ENCODE peak calls at places on chromosomes 11 and 22, in seven cellular contexts. One of them, this sample, is unnamed.

GRCh38 chr11:121544956-121545355 is 92.2 kb upstream of the SORL1-AS1 start:
- DNase-seq in stimulated activated CD8-positive, alpha-beta memory T cell treated with anti-CD3 and anti-CD28 coated beads, Interleukin-7, amount 100 ng/mL, for 24 hours: no peak
- DNase-seq in GM23248: no peak
- DNase-seq in Ammon's horn: no peak
- DNase-seq in ELR: no peak
- DNase-seq in right lobe of liver: no peak
- DNase-seq in endothelial cell of umbilical vein: no peak
- DNase-seq in this sample: no peak

GRCh38 chr11:12285106-12285505 is 92.3 kb upstream of the PARVA start:
- DNase-seq in stimulated activated CD8-positive, alpha-beta memory T cell treated with anti-CD3 and anti-CD28 coated beads, Interleukin-7, amount 100 ng/mL, for 24 hours: no peak
- DNase-seq in GM23248: peak
- DNase-seq in Ammon's horn: no peak
- DNase-seq in ELR: peak
- DNase-seq in right lobe of liver: no peak
- DNase-seq in endothelial cell of umbilical vein: peak
- DNase-seq in this sample: no peak

GRCh38 chr22:23913306-23913660 is 19.1 kb downstream of the MIF start:
- DNase-seq in stimulated activated CD8-positive, alpha-beta memory T cell treated with anti-CD3 and anti-CD28 coated beads, Interleukin-7, amount 100 ng/mL, for 24 hours: no peak
- DNase-seq in GM23248: no peak
- DNase-seq in Ammon's horn: no peak
- DNase-seq in ELR: no peak
- DNase-seq in right lobe of liver: no peak
- DNase-seq in endothelial cell of umbilical vein: no peak
- DNase-seq in this sample: no peak

GRCh38 chr11:123642435-123642834 is 12.0 kb downstream of the SCN3B start:
- DNase-seq in stimulated activated CD8-positive, alpha-beta memory T cell treated with anti-CD3 and anti-CD28 coated beads, Interleukin-7, amount 100 ng/mL, for 24 hours: no peak
- DNase-seq in GM23248: no peak
- DNase-seq in Ammon's horn: no peak
- DNase-seq in ELR: no peak
- DNase-seq in right lobe of liver: no peak
- DNase-seq in endothelial cell of umbilical vein: no peak
- DNase-seq in this sample: no peak

GRCh38 chr11:118142809-118143208 is 9.8 kb downstream of the SCN4B start:
- DNase-seq in stimulated activated CD8-positive, alpha-beta memory T cell treated with anti-CD3 and anti-CD28 coated beads, Interleukin-7, amount 100 ng/mL, for 24 hours: no peak
- DNase-seq in GM23248: peak
- DNase-seq in Ammon's horn: peak
- DNase-seq in ELR: peak
- DNase-seq in right lobe of liver: no peak
- DNase-seq in endothelial cell of umbilical vein: no peak
- DNase-seq in this sample: no peak

GRCh38 chr11:65741185-65741584 is 20.6 kb upstream of the RNASEH2C start:
- DNase-seq in stimulated activated CD8-positive, alpha-beta memory T cell treated with anti-CD3 and anti-CD28 coated beads, Interleukin-7, amount 100 ng/mL, for 24 hours: no peak
- DNase-seq in GM23248: no peak
- DNase-seq in Ammon's horn: no peak
- DNase-seq in ELR: no peak
- DNase-seq in right lobe of liver: no peak
- DNase-seq in endothelial cell of umbilical vein: no peak
- DNase-seq in this sample: no peak

GRCh38 chr22:45742866-45743450 is 71.3 kb downstream of the ATXN10 start:
- DNase-seq in stimulated activated CD8-positive, alpha-beta memory T cell treated with anti-CD3 and anti-CD28 coated beads, Interleukin-7, amount 100 ng/mL, for 24 hours: no peak
- DNase-seq in GM23248: peak
- DNase-seq in Ammon's horn: no peak
- DNase-seq in ELR: peak
- DNase-seq in right lobe of liver: peak
- DNase-seq in endothelial cell of umbilical vein: no peak
- DNase-seq in this sample: no peak

GRCh38 chr11:8756201-8756600 is 73.6 kb downstream of the RPL27A start:
- DNase-seq in stimulated activated CD8-positive, alpha-beta memory T cell treated with anti-CD3 and anti-CD28 coated beads, Interleukin-7, amount 100 ng/mL, for 24 hours: no peak
- DNase-seq in GM23248: peak
- DNase-seq in Ammon's horn: no peak
- DNase-seq in ELR: no peak
- DNase-seq in right lobe of liver: no peak
- DNase-seq in endothelial cell of umbilical vein: no peak
- DNase-seq in this sample: no peak

GRCh38 chr22:44402196-44403111 is 89.7 kb upstream of the SHISAL1 start:
- DNase-seq in stimulated activated CD8-positive, alpha-beta memory T cell treated with anti-CD3 and anti-CD28 coated beads, Interleukin-7, amount 100 ng/mL, for 24 hours: no peak
- DNase-seq in GM23248: no peak
- DNase-seq in Ammon's horn: no peak
- DNase-seq in ELR: no peak
- DNase-seq in right lobe of liver: peak
- DNase-seq in endothelial cell of umbilical vein: no peak
- DNase-seq in this sample: no peak

GRCh38 chr11:76802621-76803020 is 19.5 kb downstream of the TSKU start:
- DNase-seq in stimulated activated CD8-positive, alpha-beta memory T cell treated with anti-CD3 and anti-CD28 coated beads, Interleukin-7, amount 100 ng/mL, for 24 hours: no peak
- DNase-seq in GM23248: no peak
- DNase-seq in Ammon's horn: no peak
- DNase-seq in ELR: no peak
- DNase-seq in right lobe of liver: peak
- DNase-seq in endothelial cell of umbilical vein: no peak
- DNase-seq in this sample: no peak

GRCh38 chr11:132101861-132102260 is 731.4 kb downstream of the NTM start:
- DNase-seq in stimulated activated CD8-positive, alpha-beta memory T cell treated with anti-CD3 and anti-CD28 coated beads, Interleukin-7, amount 100 ng/mL, for 24 hours: no peak
- DNase-seq in GM23248: peak
- DNase-seq in Ammon's horn: no peak
- DNase-seq in ELR: peak
- DNase-seq in right lobe of liver: no peak
- DNase-seq in endothelial cell of umbilical vein: no peak
- DNase-seq in this sample: no peak

GRCh38 chr11:121777056-121777455 is 324.3 kb upstream of the SORL1-AS1 start:
- DNase-seq in stimulated activated CD8-positive, alpha-beta memory T cell treated with anti-CD3 and anti-CD28 coated beads, Interleukin-7, amount 100 ng/mL, for 24 hours: no peak
- DNase-seq in GM23248: no peak
- DNase-seq in Ammon's horn: no peak
- DNase-seq in ELR: no peak
- DNase-seq in right lobe of liver: no peak
- DNase-seq in endothelial cell of umbilical vein: peak
- DNase-seq in this sample: no peak

GRCh38 chr11:63610604-63611394 is 3.4 kb downstream of the PLAAT3 start:
- DNase-seq in stimulated activated CD8-positive, alpha-beta memory T cell treated with anti-CD3 and anti-CD28 coated beads, Interleukin-7, amount 100 ng/mL, for 24 hours: no peak
- DNase-seq in GM23248: no peak
- DNase-seq in Ammon's horn: peak
- DNase-seq in ELR: no peak
- DNase-seq in right lobe of liver: peak
- DNase-seq in endothelial cell of umbilical vein: no peak
- DNase-seq in this sample: no peak

GRCh38 chr11:43298397-43298796 is 13.4 kb upstream of the API5 start:
- DNase-seq in stimulated activated CD8-positive, alpha-beta memory T cell treated with anti-CD3 and anti-CD28 coated beads, Interleukin-7, amount 100 ng/mL, for 24 hours: no peak
- DNase-seq in GM23248: no peak
- DNase-seq in Ammon's horn: no peak
- DNase-seq in ELR: no peak
- DNase-seq in right lobe of liver: no peak
- DNase-seq in endothelial cell of umbilical vein: no peak
- DNase-seq in this sample: no peak

GRCh38 chr22:19431641-19432091 is at the start of gene HIRA:
- DNase-seq in stimulated activated CD8-positive, alpha-beta memory T cell treated with anti-CD3 and anti-CD28 coated beads, Interleukin-7, amount 100 ng/mL, for 24 hours: peak
- DNase-seq in GM23248: peak
- DNase-seq in Ammon's horn: peak
- DNase-seq in ELR: peak
- DNase-seq in right lobe of liver: peak
- DNase-seq in endothelial cell of umbilical vein: peak
- DNase-seq in this sample: peak

GRCh38 chr22:33018232-33018864 is 39.8 kb downstream of the SYN3 start:
- DNase-seq in stimulated activated CD8-positive, alpha-beta memory T cell treated with anti-CD3 and anti-CD28 coated beads, Interleukin-7, amount 100 ng/mL, for 24 hours: no peak
- DNase-seq in GM23248: peak
- DNase-seq in Ammon's horn: peak
- DNase-seq in ELR: peak
- DNase-seq in right lobe of liver: peak
- DNase-seq in endothelial cell of umbilical vein: peak
- DNase-seq in this sample: peak

GRCh38 chr11:9385288-9385902 is 943 bp downstream of the IPO7 start:
- DNase-seq in stimulated activated CD8-positive, alpha-beta memory T cell treated with anti-CD3 and anti-CD28 coated beads, Interleukin-7, amount 100 ng/mL, for 24 hours: no peak
- DNase-seq in GM23248: no peak
- DNase-seq in Ammon's horn: peak
- DNase-seq in ELR: no peak
- DNase-seq in right lobe of liver: no peak
- DNase-seq in endothelial cell of umbilical vein: no peak
- DNase-seq in this sample: no peak

GRCh38 chr11:85745626-85746025 is 59.6 kb upstream of the CCDC89 start:
- DNase-seq in stimulated activated CD8-positive, alpha-beta memory T cell treated with anti-CD3 and anti-CD28 coated beads, Interleukin-7, amount 100 ng/mL, for 24 hours: no peak
- DNase-seq in GM23248: no peak
- DNase-seq in Ammon's horn: no peak
- DNase-seq in ELR: no peak
- DNase-seq in right lobe of liver: no peak
- DNase-seq in endothelial cell of umbilical vein: no peak
- DNase-seq in this sample: no peak

GRCh38 chr11:125724125-125724524 is 22.0 kb upstream of the PATE1 start:
- DNase-seq in stimulated activated CD8-positive, alpha-beta memory T cell treated with anti-CD3 and anti-CD28 coated beads, Interleukin-7, amount 100 ng/mL, for 24 hours: no peak
- DNase-seq in GM23248: peak
- DNase-seq in Ammon's horn: no peak
- DNase-seq in ELR: peak
- DNase-seq in right lobe of liver: no peak
- DNase-seq in endothelial cell of umbilical vein: peak
- DNase-seq in this sample: no peak

GRCh38 chr11:104968365-104968855 is at the start of gene CASP4:
- DNase-seq in stimulated activated CD8-positive, alpha-beta memory T cell treated with anti-CD3 and anti-CD28 coated beads, Interleukin-7, amount 100 ng/mL, for 24 hours: no peak
- DNase-seq in GM23248: peak
- DNase-seq in Ammon's horn: peak
- DNase-seq in ELR: peak
- DNase-seq in right lobe of liver: no peak
- DNase-seq in endothelial cell of umbilical vein: peak
- DNase-seq in this sample: peak

GRCh38 chr11:79514695-79515094 is 73.9 kb upstream of the TENM4 start:
- DNase-seq in stimulated activated CD8-positive, alpha-beta memory T cell treated with anti-CD3 and anti-CD28 coated beads, Interleukin-7, amount 100 ng/mL, for 24 hours: no peak
- DNase-seq in GM23248: no peak
- DNase-seq in Ammon's horn: no peak
- DNase-seq in ELR: no peak
- DNase-seq in right lobe of liver: no peak
- DNase-seq in endothelial cell of umbilical vein: no peak
- DNase-seq in this sample: no peak

GRCh38 chr11:67504950-67505561 is at the start of gene PITPNM1:
- DNase-seq in stimulated activated CD8-positive, alpha-beta memory T cell treated with anti-CD3 and anti-CD28 coated beads, Interleukin-7, amount 100 ng/mL, for 24 hours: peak
- DNase-seq in GM23248: peak
- DNase-seq in Ammon's horn: peak
- DNase-seq in ELR: peak
- DNase-seq in right lobe of liver: peak
- DNase-seq in endothelial cell of umbilical vein: no peak
- DNase-seq in this sample: peak

GRCh38 chr11:64655901-64656601 is 65.0 kb downstream of the SLC22A12 start:
- DNase-seq in stimulated activated CD8-positive, alpha-beta memory T cell treated with anti-CD3 and anti-CD28 coated beads, Interleukin-7, amount 100 ng/mL, for 24 hours: no peak
- DNase-seq in GM23248: peak
- DNase-seq in Ammon's horn: no peak
- DNase-seq in ELR: no peak
- DNase-seq in right lobe of liver: no peak
- DNase-seq in endothelial cell of umbilical vein: no peak
- DNase-seq in this sample: no peak

GRCh38 chr11:44199816-44200215 is 104.3 kb downstream of the EXT2 start:
- DNase-seq in stimulated activated CD8-positive, alpha-beta memory T cell treated with anti-CD3 and anti-CD28 coated beads, Interleukin-7, amount 100 ng/mL, for 24 hours: no peak
- DNase-seq in GM23248: no peak
- DNase-seq in Ammon's horn: no peak
- DNase-seq in ELR: no peak
- DNase-seq in right lobe of liver: no peak
- DNase-seq in endothelial cell of umbilical vein: no peak
- DNase-seq in this sample: no peak

GRCh38 chr22:25120093-25120561 is 79.5 kb upstream of the CRYBB3 start:
- DNase-seq in stimulated activated CD8-positive, alpha-beta memory T cell treated with anti-CD3 and anti-CD28 coated beads, Interleukin-7, amount 100 ng/mL, for 24 hours: no peak
- DNase-seq in GM23248: no peak
- DNase-seq in Ammon's horn: no peak
- DNase-seq in ELR: no peak
- DNase-seq in right lobe of liver: peak
- DNase-seq in endothelial cell of umbilical vein: peak
- DNase-seq in this sample: no peak